ENCODE peak calls at places on chromosomes 13 and 19, in four cellular contexts. X is CD8-positive, alpha-beta memory T cell; A is mucosa of descending colon; J is CD8-positive, alpha-beta T cell. L is an unnamed sample. For H3K4me1, the result is how much of the 10 kb centered on the place peaks cover.

GRCh38 chr13:100347941-100348340 is 240.6 kb downstream of the GGACT start:
- DNase-seq in A (no peak), X (no peak), J (no peak), L (no peak)

GRCh38 chr19:30227661-30228112 is 144.5 kb upstream of the ZNF536 start:
- DNase-seq in A (no peak), X (no peak), J (no peak), L (no peak)

GRCh38 chr19:32224371-32225244 is 120.8 kb upstream of the ZNF507 start:
- DNase-seq in X (peak), J (peak), A (no peak), L (peak)

GRCh38 chr19:19372656-19373416 is 32.6 kb upstream of the GATAD2A start:
- DNase-seq in J (no peak), A (peak), X (no peak), L (peak)

GRCh38 chr13:113774177-113775107 is 15.4 kb downstream of the TMEM255B start:
- DNase-seq in A (no peak), X (no peak), J (no peak), L (no peak)

GRCh38 chr19:58385313-58386165 is 1.5 kb upstream of the RPS5 start:
- DNase-seq in A (no peak), J (no peak), X (peak), L (peak)

GRCh38 chr13:72137782-72138181 is 270.8 kb upstream of the DACH1 start:
- DNase-seq in J (no peak), A (no peak), X (no peak), L (no peak)

GRCh38 chr19:32830231-32831014 is 39.1 kb downstream of the SLC7A9 start:
- DNase-seq in X (no peak), J (no peak), A (no peak), L (no peak)

GRCh38 chr19:55553217-55554182 is 8.2 kb upstream of the SBK3 start:
- DNase-seq in X (no peak), J (no peak), A (no peak), L (no peak)

GRCh38 chr13:97142452-97142851 is 79.7 kb upstream of the MBNL2 start:
- DNase-seq in X (no peak), A (peak), J (no peak), L (no peak)
- H3K4me3 ChIP-seq in X (no peak), A (peak), J (no peak), L (no peak)

DNA sequence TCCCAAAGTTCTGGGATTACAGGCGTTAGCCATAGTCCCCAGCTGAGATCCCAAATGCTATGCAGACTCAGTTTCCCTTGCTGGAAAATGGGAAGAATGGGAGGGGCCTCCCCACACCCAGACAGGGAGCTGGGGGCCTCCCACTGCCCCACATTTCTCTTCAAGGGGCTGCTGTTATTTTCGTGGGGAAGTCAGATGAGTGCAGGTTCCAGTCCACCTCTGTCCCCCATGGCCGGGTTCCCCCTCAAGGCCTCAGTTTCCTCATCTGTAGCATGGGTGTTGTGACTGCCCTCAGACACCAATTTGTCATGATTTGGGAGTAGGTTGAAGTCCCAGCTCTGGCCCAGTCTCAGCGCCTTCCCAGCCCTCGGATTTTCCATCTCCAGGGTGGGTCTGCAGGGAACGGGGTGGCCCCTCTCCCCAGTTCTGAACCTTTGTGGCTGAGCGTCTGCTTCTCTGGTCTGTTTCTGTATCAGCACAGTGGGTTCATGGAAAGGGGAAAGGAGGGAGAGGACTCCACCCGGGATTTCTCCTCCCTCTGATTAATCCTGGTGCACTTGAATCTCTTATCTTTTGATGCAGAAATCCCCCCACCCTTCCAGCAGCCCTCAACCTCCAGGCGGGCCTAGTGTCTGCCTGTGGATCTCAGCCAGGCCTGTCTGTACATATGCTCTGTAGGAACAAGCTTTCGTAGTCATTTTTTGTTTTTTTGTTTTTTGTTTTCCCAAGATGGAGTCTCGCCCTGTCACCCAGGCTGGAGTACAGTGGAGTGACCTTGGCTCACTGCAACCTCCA is 12.2 kb downstream of the NFIC start:
- DNase-seq in J (no peak), X (no peak), A (no peak), L (no peak)
- H3K4me1 ChIP-seq in J (under half), X (under half), A (under half), L (under half)

DNA sequence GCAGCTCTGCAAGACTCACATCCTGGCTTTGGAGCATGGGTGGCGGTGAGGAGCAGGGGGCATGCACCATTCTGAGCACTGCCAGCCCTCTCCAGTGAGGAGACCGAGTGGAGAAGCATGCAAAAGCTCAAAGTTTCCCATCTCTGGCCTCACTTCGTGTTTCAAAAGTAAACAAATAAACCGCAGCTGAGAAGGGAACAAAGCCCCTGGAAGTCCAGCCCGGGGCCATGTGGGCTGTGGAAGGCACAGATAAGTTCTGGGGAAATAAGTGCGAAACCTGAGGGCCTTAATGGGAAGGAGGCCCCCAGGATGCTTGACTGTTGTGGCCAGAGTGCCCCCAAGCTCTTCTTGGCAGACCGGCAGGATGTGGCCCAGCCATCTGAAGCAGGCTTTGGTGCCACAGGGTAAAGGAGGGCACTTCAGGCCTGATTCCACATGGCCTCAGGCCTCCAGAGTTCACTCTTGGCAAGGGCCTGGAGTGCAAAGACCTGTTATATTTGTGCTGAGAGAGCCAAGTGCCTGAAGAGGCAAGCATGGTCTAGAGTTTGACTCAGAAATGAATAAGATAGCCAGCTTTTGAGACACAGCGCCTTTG is 1.2 kb downstream of the MEDAG start:
- DNase-seq in X (no peak), A (no peak), J (no peak), L (no peak)
- H3K4me3 ChIP-seq in X (no peak), A (no peak), J (no peak), L (no peak)

DNA sequence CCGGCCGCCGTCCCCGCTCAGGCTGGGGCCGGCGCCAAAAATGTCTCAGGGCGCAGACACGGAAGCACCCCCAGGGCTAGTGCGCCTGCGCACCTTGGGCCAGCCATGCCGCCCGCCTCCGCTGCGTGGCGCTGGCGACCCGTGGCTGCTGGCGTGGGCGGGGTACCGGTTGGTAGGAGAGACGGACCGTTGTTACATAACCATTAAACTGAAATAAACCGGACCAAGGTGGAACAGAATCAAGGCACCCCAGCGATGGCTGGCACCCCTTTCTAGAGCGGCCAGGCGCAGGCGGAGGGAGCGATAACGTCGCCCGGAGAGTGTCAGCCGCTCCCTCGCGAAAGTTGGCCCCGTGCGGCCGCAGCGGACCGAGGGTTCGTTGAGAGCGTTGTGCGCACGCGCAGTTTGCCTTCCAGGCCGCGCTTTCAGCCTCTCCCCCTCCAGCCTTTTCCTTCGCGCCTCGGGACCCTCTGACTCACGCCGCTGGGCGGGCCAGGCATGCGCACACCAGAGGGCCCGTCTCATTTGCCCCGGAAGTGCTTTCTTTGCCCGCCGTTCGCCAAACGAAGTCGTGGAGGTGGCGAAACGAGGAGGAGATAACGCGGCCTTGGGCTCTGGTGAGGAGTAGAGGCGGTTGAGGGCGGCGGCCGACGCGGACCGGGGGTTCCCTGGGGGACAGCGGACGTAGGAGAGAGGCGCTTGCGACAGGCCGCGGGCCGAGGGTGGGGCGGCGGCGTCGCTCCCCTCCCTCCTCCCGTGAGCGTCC is at the start of the genes PLEKHJ1 and SF3A2:
- DNase-seq in X (peak), J (peak), A (peak), L (peak)
- H3K4me1 ChIP-seq in X (half or more), J (half or more), A (under half), L (under half)

GRCh38 chr19:45361608-45362007 is 8.8 kb downstream of the ERCC2 start:
- DNase-seq in X (no peak), A (no peak), J (no peak), L (no peak)

GRCh38 chr19:45363861-45364459 is 6.4 kb downstream of the ERCC2 start:
- DNase-seq in A (no peak), X (no peak), J (no peak), L (no peak)

GRCh38 chr19:45368127-45368526 is 2.2 kb downstream of the ERCC2 start:
- DNase-seq in J (no peak), X (no peak), A (no peak), L (no peak)

GRCh38 chr19:45362291-45362690 is 8.1 kb downstream of the ERCC2 start:
- DNase-seq in J (no peak), X (no peak), A (no peak), L (no peak)

DNA sequence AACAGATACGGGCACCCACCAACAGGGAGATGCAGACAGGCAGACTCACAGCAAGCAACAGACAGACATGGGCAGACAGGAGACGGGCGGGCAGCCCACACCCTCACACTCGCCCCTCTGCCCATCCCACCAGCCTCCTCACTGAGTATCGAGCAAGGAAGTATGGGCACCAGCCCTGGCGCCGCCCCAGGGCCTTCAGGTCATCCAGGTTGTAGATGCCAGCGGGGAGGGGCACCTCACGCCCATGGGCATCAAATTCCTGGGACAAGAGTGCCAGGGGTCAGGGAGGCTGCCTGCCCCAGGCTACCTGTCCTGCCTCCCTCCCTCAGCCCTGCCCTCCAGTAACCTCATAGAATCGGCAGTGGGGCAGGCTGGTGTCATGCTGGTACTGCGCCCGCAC is 5.7 kb downstream of the ERCC2 start:
- DNase-seq in J (no peak), X (no peak), A (no peak), L (no peak)
- H3K4me3 ChIP-seq in J (no peak), X (no peak), A (no peak), L (no peak)